ENCODE peak calls at places on chromosome 5, in six cellular contexts. P, H, S, N, W and K are unnamed samples.

GRCh38 chr5:56358703-56359428 is 125.7 kb upstream of the ANKRD55 start:
- DNase-seq in P (peak; percentile 77), H (no peak), S (no peak), N (peak; percentile 100), W (no peak), K (no peak)

GRCh38 chr5:74251106-74252032 is 389.2 kb downstream of the ENC1 start:
- DNase-seq in P (peak; percentile 84), H (no peak), S (no peak), N (peak; percentile 98), W (no peak), K (peak; percentile 52)

GRCh38 chr5:119411935-119412623 is 40.2 kb upstream of the HSD17B4 start:
- DNase-seq in P (peak; percentile 82), H (peak; percentile 52), S (peak; percentile 29), N (peak; percentile 84), W (peak; percentile 41), K (peak; percentile 43)

GRCh38 chr5:139980765-139981164 is 62.3 kb downstream of the NRG2 start:
- DNase-seq in P (no peak), H (no peak), S (no peak), N (no peak), W (no peak), K (no peak)

GRCh38 chr5:132259061-132259851 is 1.8 kb downstream of the PDLIM4 start:
- DNase-seq in P (peak; percentile 92), H (no peak), S (peak; percentile 58), N (peak; percentile 59), W (peak; percentile 39), K (no peak)

GRCh38 chr5:32099486-32100035 is 74.6 kb downstream of the GOLPH3 start:
- DNase-seq in P (no peak), H (no peak), S (no peak), N (no peak), W (no peak), K (no peak)

GRCh38 chr5:133741396-133741795 is 129.1 kb upstream of the FSTL4 start:
- DNase-seq in P (no peak), H (no peak), S (no peak), N (no peak), W (no peak), K (no peak)

GRCh38 chr5:102765350-102765749 is 10.2 kb downstream of the PAM start:
- DNase-seq in P (no peak), H (no peak), S (no peak), N (no peak), W (no peak), K (no peak)

GRCh38 chr5:146076455-146076854 is 28.9 kb downstream of the PLAC8L1 start:
- DNase-seq in P (no peak), H (no peak), S (peak; percentile 34), N (no peak), W (no peak), K (no peak)

GRCh38 chr5:168654225-168654624 is 75.1 kb upstream of the PANK3 start:
- DNase-seq in P (no peak), H (no peak), S (no peak), N (no peak), W (no peak), K (no peak)

GRCh38 chr5:43663916-43664315 is 60.9 kb downstream of the NNT start:
- DNase-seq in P (no peak), H (no peak), S (no peak), N (no peak), W (no peak), K (no peak)

GRCh38 chr5:145776886-145777285 is 58.3 kb downstream of the PRELID2 start:
- DNase-seq in P (peak; percentile 57), H (no peak), S (no peak), N (no peak), W (no peak), K (no peak)

GRCh38 chr5:17412760-17413671 is 85.0 kb upstream of the TAF11L2 start:
- DNase-seq in P (no peak), H (no peak), S (no peak), N (no peak), W (no peak), K (no peak)

GRCh38 chr5:4199461-4199860 is 603.8 kb downstream of the IRX1 start:
- DNase-seq in P (no peak), H (no peak), S (no peak), N (no peak), W (no peak), K (no peak)

GRCh38 chr5:78482948-78483347 is 122.5 kb downstream of the SCAMP1 start:
- DNase-seq in P (no peak), H (no peak), S (no peak), N (no peak), W (no peak), K (no peak)

GRCh38 chr5:175281257-175281656 is 162.7 kb downstream of the DRD1 start:
- DNase-seq in P (no peak), H (no peak), S (no peak), N (no peak), W (no peak), K (no peak)